ENCODE peak calls at places on chromosome 19, in nine cellular contexts. One of them, this sample, is unnamed.

GRCh38 chr19:28406237-28406596 is 806.7 kb downstream of the UQCRFS1 start:
- DNase-seq in hypothalamus: no peak
- DNase-seq in stomach: no peak
- DNase-seq in stimulated activated CD4-positive, alpha-beta T cell treated with anti-CD3 and anti-CD28 coated beads, Interleukin-4, amount 100 ng/mL, for 4 hours: no peak
- DNase-seq in T-helper 2 cell: no peak
- DNase-seq in left cardiac atrium: no peak
- DNase-seq in ACHN: no peak
- DNase-seq in lung microvascular endothelial cell: no peak
- DNase-seq in CD8-positive, alpha-beta memory T cell: no peak
- DNase-seq in this sample: no peak

GRCh38 chr19:5292843-5293606 is 47.6 kb downstream of the PTPRS start:
- DNase-seq in hypothalamus: peak; percentile 77
- DNase-seq in stomach: peak; percentile 70
- DNase-seq in stimulated activated CD4-positive, alpha-beta T cell treated with anti-CD3 and anti-CD28 coated beads, Interleukin-4, amount 100 ng/mL, for 4 hours: peak; percentile 27
- DNase-seq in T-helper 2 cell: peak; percentile 10
- DNase-seq in left cardiac atrium: peak; percentile 72
- DNase-seq in ACHN: peak; percentile 60
- DNase-seq in lung microvascular endothelial cell: peak; percentile 59
- DNase-seq in CD8-positive, alpha-beta memory T cell: no peak
- DNase-seq in this sample: peak; percentile 34

GRCh38 chr19:18488403-18488723 is 33.5 kb downstream of the ELL start:
- DNase-seq in hypothalamus: no peak
- DNase-seq in stomach: no peak
- DNase-seq in stimulated activated CD4-positive, alpha-beta T cell treated with anti-CD3 and anti-CD28 coated beads, Interleukin-4, amount 100 ng/mL, for 4 hours: no peak
- DNase-seq in T-helper 2 cell: no peak
- DNase-seq in left cardiac atrium: no peak
- DNase-seq in ACHN: peak; percentile 48
- DNase-seq in lung microvascular endothelial cell: peak; percentile 31
- DNase-seq in CD8-positive, alpha-beta memory T cell: no peak
- DNase-seq in this sample: no peak

GRCh38 chr19:8316351-8317125 is 4.6 kb downstream of the NDUFA7 start:
- DNase-seq in hypothalamus: no peak
- DNase-seq in stomach: no peak
- DNase-seq in stimulated activated CD4-positive, alpha-beta T cell treated with anti-CD3 and anti-CD28 coated beads, Interleukin-4, amount 100 ng/mL, for 4 hours: no peak
- DNase-seq in T-helper 2 cell: no peak
- DNase-seq in left cardiac atrium: peak; percentile 19
- DNase-seq in ACHN: no peak
- DNase-seq in lung microvascular endothelial cell: no peak
- DNase-seq in CD8-positive, alpha-beta memory T cell: no peak
- DNase-seq in this sample: no peak

GRCh38 chr19:15028490-15028889 is 20.8 kb upstream of the CASP14 start:
- DNase-seq in hypothalamus: no peak
- DNase-seq in stomach: no peak
- DNase-seq in stimulated activated CD4-positive, alpha-beta T cell treated with anti-CD3 and anti-CD28 coated beads, Interleukin-4, amount 100 ng/mL, for 4 hours: no peak
- DNase-seq in T-helper 2 cell: no peak
- DNase-seq in left cardiac atrium: no peak
- DNase-seq in ACHN: no peak
- DNase-seq in lung microvascular endothelial cell: no peak
- DNase-seq in CD8-positive, alpha-beta memory T cell: no peak
- DNase-seq in this sample: no peak

GRCh38 chr19:50833117-50833801 is at the start of gene KLK15:
- DNase-seq in hypothalamus: no peak
- DNase-seq in stomach: no peak
- DNase-seq in stimulated activated CD4-positive, alpha-beta T cell treated with anti-CD3 and anti-CD28 coated beads, Interleukin-4, amount 100 ng/mL, for 4 hours: no peak
- DNase-seq in T-helper 2 cell: no peak
- DNase-seq in left cardiac atrium: no peak
- DNase-seq in ACHN: no peak
- DNase-seq in lung microvascular endothelial cell: no peak
- DNase-seq in CD8-positive, alpha-beta memory T cell: no peak
- DNase-seq in this sample: no peak

GRCh38 chr19:48252625-48253024 is 3.1 kb downstream of the CARD8 start:
- DNase-seq in hypothalamus: no peak
- DNase-seq in stomach: no peak
- DNase-seq in stimulated activated CD4-positive, alpha-beta T cell treated with anti-CD3 and anti-CD28 coated beads, Interleukin-4, amount 100 ng/mL, for 4 hours: no peak
- DNase-seq in T-helper 2 cell: no peak
- DNase-seq in left cardiac atrium: no peak
- DNase-seq in ACHN: no peak
- DNase-seq in lung microvascular endothelial cell: no peak
- DNase-seq in CD8-positive, alpha-beta memory T cell: no peak
- DNase-seq in this sample: no peak

GRCh38 chr19:8392017-8392591 is 1.9 kb downstream of the RAB11B start:
- DNase-seq in hypothalamus: no peak
- DNase-seq in stomach: peak; percentile 81
- DNase-seq in stimulated activated CD4-positive, alpha-beta T cell treated with anti-CD3 and anti-CD28 coated beads, Interleukin-4, amount 100 ng/mL, for 4 hours: no peak
- DNase-seq in T-helper 2 cell: no peak
- DNase-seq in left cardiac atrium: no peak
- DNase-seq in ACHN: no peak
- DNase-seq in lung microvascular endothelial cell: peak; percentile 54
- DNase-seq in CD8-positive, alpha-beta memory T cell: no peak
- DNase-seq in this sample: no peak

GRCh38 chr19:18490719-18491118 is 31.2 kb downstream of the ELL start:
- DNase-seq in hypothalamus: no peak
- DNase-seq in stomach: no peak
- DNase-seq in stimulated activated CD4-positive, alpha-beta T cell treated with anti-CD3 and anti-CD28 coated beads, Interleukin-4, amount 100 ng/mL, for 4 hours: no peak
- DNase-seq in T-helper 2 cell: no peak
- DNase-seq in left cardiac atrium: no peak
- DNase-seq in ACHN: no peak
- DNase-seq in lung microvascular endothelial cell: no peak
- DNase-seq in CD8-positive, alpha-beta memory T cell: no peak
- DNase-seq in this sample: no peak

GRCh38 chr19:38735257-38735686 is 9.0 kb downstream of the CAPN12 start:
- DNase-seq in hypothalamus: no peak
- DNase-seq in stomach: peak; percentile 52
- DNase-seq in stimulated activated CD4-positive, alpha-beta T cell treated with anti-CD3 and anti-CD28 coated beads, Interleukin-4, amount 100 ng/mL, for 4 hours: no peak
- DNase-seq in T-helper 2 cell: no peak
- DNase-seq in left cardiac atrium: no peak
- DNase-seq in ACHN: no peak
- DNase-seq in lung microvascular endothelial cell: no peak
- DNase-seq in CD8-positive, alpha-beta memory T cell: peak; percentile 50
- DNase-seq in this sample: no peak

GRCh38 chr19:919157-920050 is 2.3 kb downstream of the KISS1R start:
- DNase-seq in hypothalamus: no peak
- DNase-seq in stomach: no peak
- DNase-seq in stimulated activated CD4-positive, alpha-beta T cell treated with anti-CD3 and anti-CD28 coated beads, Interleukin-4, amount 100 ng/mL, for 4 hours: peak; percentile 42
- DNase-seq in T-helper 2 cell: no peak
- DNase-seq in left cardiac atrium: no peak
- DNase-seq in ACHN: no peak
- DNase-seq in lung microvascular endothelial cell: no peak
- DNase-seq in CD8-positive, alpha-beta memory T cell: no peak
- DNase-seq in this sample: no peak

GRCh38 chr19:11374449-11375142 is at the start of gene SWSAP1:
- DNase-seq in hypothalamus: peak; percentile 99
- DNase-seq in stomach: peak; percentile 98
- DNase-seq in stimulated activated CD4-positive, alpha-beta T cell treated with anti-CD3 and anti-CD28 coated beads, Interleukin-4, amount 100 ng/mL, for 4 hours: peak; percentile 98
- DNase-seq in T-helper 2 cell: peak; percentile 95
- DNase-seq in left cardiac atrium: peak; percentile 98
- DNase-seq in ACHN: peak; percentile 98
- DNase-seq in lung microvascular endothelial cell: peak; percentile 100
- DNase-seq in CD8-positive, alpha-beta memory T cell: peak; percentile 94
- DNase-seq in this sample: peak; percentile 99

GRCh38 chr19:4210166-4210731 is 19.1 kb upstream of the EBI3 start:
- DNase-seq in hypothalamus: no peak
- DNase-seq in stomach: no peak
- DNase-seq in stimulated activated CD4-positive, alpha-beta T cell treated with anti-CD3 and anti-CD28 coated beads, Interleukin-4, amount 100 ng/mL, for 4 hours: no peak
- DNase-seq in T-helper 2 cell: no peak
- DNase-seq in left cardiac atrium: no peak
- DNase-seq in ACHN: no peak
- DNase-seq in lung microvascular endothelial cell: no peak
- DNase-seq in CD8-positive, alpha-beta memory T cell: no peak
- DNase-seq in this sample: no peak

GRCh38 chr19:41521860-41522555 is 54.0 kb upstream of the CEACAM21 start:
- DNase-seq in hypothalamus: no peak
- DNase-seq in stomach: no peak
- DNase-seq in stimulated activated CD4-positive, alpha-beta T cell treated with anti-CD3 and anti-CD28 coated beads, Interleukin-4, amount 100 ng/mL, for 4 hours: no peak
- DNase-seq in T-helper 2 cell: no peak
- DNase-seq in left cardiac atrium: no peak
- DNase-seq in ACHN: peak; percentile 5
- DNase-seq in lung microvascular endothelial cell: peak; percentile 24
- DNase-seq in CD8-positive, alpha-beta memory T cell: peak; percentile 36
- DNase-seq in this sample: no peak

GRCh38 chr19:7847664-7848063 is 17.6 kb downstream of the EVI5L start:
- DNase-seq in hypothalamus: no peak
- DNase-seq in stomach: no peak
- DNase-seq in stimulated activated CD4-positive, alpha-beta T cell treated with anti-CD3 and anti-CD28 coated beads, Interleukin-4, amount 100 ng/mL, for 4 hours: no peak
- DNase-seq in T-helper 2 cell: no peak
- DNase-seq in left cardiac atrium: no peak
- DNase-seq in ACHN: no peak
- DNase-seq in lung microvascular endothelial cell: no peak
- DNase-seq in CD8-positive, alpha-beta memory T cell: no peak
- DNase-seq in this sample: no peak

GRCh38 chr19:43534811-43535761 is 2.1 kb downstream of the ZNF575 start:
- DNase-seq in hypothalamus: peak; percentile 57
- DNase-seq in stomach: peak; percentile 68
- DNase-seq in stimulated activated CD4-positive, alpha-beta T cell treated with anti-CD3 and anti-CD28 coated beads, Interleukin-4, amount 100 ng/mL, for 4 hours: peak; percentile 16
- DNase-seq in T-helper 2 cell: no peak
- DNase-seq in left cardiac atrium: peak; percentile 82
- DNase-seq in ACHN: peak; percentile 28
- DNase-seq in lung microvascular endothelial cell: peak; percentile 79
- DNase-seq in CD8-positive, alpha-beta memory T cell: no peak
- DNase-seq in this sample: no peak

GRCh38 chr19:44988896-44989563 is 12.2 kb upstream of the RELB start:
- DNase-seq in hypothalamus: peak; percentile 9
- DNase-seq in stomach: peak; percentile 74
- DNase-seq in stimulated activated CD4-positive, alpha-beta T cell treated with anti-CD3 and anti-CD28 coated beads, Interleukin-4, amount 100 ng/mL, for 4 hours: peak; percentile 55
- DNase-seq in T-helper 2 cell: peak; percentile 50
- DNase-seq in left cardiac atrium: peak; percentile 76
- DNase-seq in ACHN: peak; percentile 59
- DNase-seq in lung microvascular endothelial cell: peak; percentile 75
- DNase-seq in CD8-positive, alpha-beta memory T cell: peak; percentile 59
- DNase-seq in this sample: peak; percentile 27

This sample was measured in foreskin melanocyte.